ENCODE peak calls at places on chromosome 22, in nine cellular contexts. One of them, this sample, is unnamed.

GRCh38 chr22:32761251-32761903 is 40.1 kb upstream of the TIMP3 start:
- DNase-seq in C1 segment of cervical spinal cord: no peak
- DNase-seq in AG04450: peak; percentile 46
- DNase-seq in cardiac muscle cell: no peak
- DNase-seq in RWPE1: no peak
- DNase-seq in dorsolateral prefrontal cortex: no peak
- DNase-seq in activated CD8-positive, alpha-beta memory T cell treated with anti-CD3 and anti-CD28 coated beads for 4 hours: no peak
- DNase-seq in SK-N-MC: no peak
- DNase-seq in NCI-H2171 treated with DMSO at 0.1 percent for 48 hours: no peak
- DNase-seq in this sample: no peak

GRCh38 chr22:38866399-38867123 is 5.5 kb downstream of the CBX6 start:
- DNase-seq in activated CD8-positive, alpha-beta memory T cell treated with anti-CD3 and anti-CD28 coated beads for 4 hours: no peak
- DNase-seq in C1 segment of cervical spinal cord: no peak
- DNase-seq in NCI-H2171 treated with DMSO at 0.1 percent for 48 hours: no peak
- DNase-seq in RWPE1: no peak
- DNase-seq in dorsolateral prefrontal cortex: no peak
- DNase-seq in SK-N-MC: no peak
- DNase-seq in AG04450: no peak
- DNase-seq in cardiac muscle cell: no peak
- DNase-seq in this sample: no peak

GRCh38 chr22:19806213-19807160 is 45.9 kb downstream of the TBX1 start:
- DNase-seq in cardiac muscle cell: no peak
- DNase-seq in NCI-H2171 treated with DMSO at 0.1 percent for 48 hours: peak; percentile 78
- DNase-seq in activated CD8-positive, alpha-beta memory T cell treated with anti-CD3 and anti-CD28 coated beads for 4 hours: no peak
- DNase-seq in dorsolateral prefrontal cortex: no peak
- DNase-seq in AG04450: no peak
- DNase-seq in RWPE1: peak; percentile 92
- DNase-seq in SK-N-MC: no peak
- DNase-seq in C1 segment of cervical spinal cord: no peak
- DNase-seq in this sample: no peak

GRCh38 chr22:29816539-29816938 is 21.5 kb downstream of the ASCC2 start:
- DNase-seq in cardiac muscle cell: no peak
- DNase-seq in activated CD8-positive, alpha-beta memory T cell treated with anti-CD3 and anti-CD28 coated beads for 4 hours: no peak
- DNase-seq in dorsolateral prefrontal cortex: peak; percentile 69
- DNase-seq in SK-N-MC: no peak
- DNase-seq in C1 segment of cervical spinal cord: no peak
- DNase-seq in RWPE1: no peak
- DNase-seq in AG04450: no peak
- DNase-seq in NCI-H2171 treated with DMSO at 0.1 percent for 48 hours: peak; percentile 83
- DNase-seq in this sample: no peak

GRCh38 chr22:19727310-19728150 is 4.2 kb downstream of the GP1BB start:
- DNase-seq in SK-N-MC: no peak
- DNase-seq in cardiac muscle cell: no peak
- DNase-seq in NCI-H2171 treated with DMSO at 0.1 percent for 48 hours: no peak
- DNase-seq in AG04450: no peak
- DNase-seq in activated CD8-positive, alpha-beta memory T cell treated with anti-CD3 and anti-CD28 coated beads for 4 hours: no peak
- DNase-seq in C1 segment of cervical spinal cord: no peak
- DNase-seq in dorsolateral prefrontal cortex: no peak
- DNase-seq in RWPE1: no peak
- DNase-seq in this sample: no peak

GRCh38 chr22:38314140-38314991 is 2.9 kb downstream of the CSNK1E start:
- DNase-seq in dorsolateral prefrontal cortex: no peak
- DNase-seq in activated CD8-positive, alpha-beta memory T cell treated with anti-CD3 and anti-CD28 coated beads for 4 hours: no peak
- DNase-seq in SK-N-MC: no peak
- DNase-seq in cardiac muscle cell: no peak
- DNase-seq in NCI-H2171 treated with DMSO at 0.1 percent for 48 hours: no peak
- DNase-seq in AG04450: no peak
- DNase-seq in RWPE1: no peak
- DNase-seq in C1 segment of cervical spinal cord: no peak
- DNase-seq in this sample: no peak

GRCh38 chr22:49139492-49140151 is 688.1 kb downstream of the BRD1 start:
- DNase-seq in NCI-H2171 treated with DMSO at 0.1 percent for 48 hours: no peak
- DNase-seq in activated CD8-positive, alpha-beta memory T cell treated with anti-CD3 and anti-CD28 coated beads for 4 hours: no peak
- DNase-seq in RWPE1: no peak
- DNase-seq in cardiac muscle cell: no peak
- DNase-seq in AG04450: no peak
- DNase-seq in C1 segment of cervical spinal cord: no peak
- DNase-seq in dorsolateral prefrontal cortex: no peak
- DNase-seq in SK-N-MC: no peak
- DNase-seq in this sample: no peak

GRCh38 chr22:47053865-47054185 is 291.4 kb downstream of the TBC1D22A start:
- DNase-seq in activated CD8-positive, alpha-beta memory T cell treated with anti-CD3 and anti-CD28 coated beads for 4 hours: no peak
- DNase-seq in AG04450: peak; percentile 3
- DNase-seq in C1 segment of cervical spinal cord: peak; percentile 26
- DNase-seq in cardiac muscle cell: no peak
- DNase-seq in RWPE1: no peak
- DNase-seq in dorsolateral prefrontal cortex: peak; percentile 29
- DNase-seq in SK-N-MC: no peak
- DNase-seq in NCI-H2171 treated with DMSO at 0.1 percent for 48 hours: no peak
- DNase-seq in this sample: no peak